ENCODE peak calls at places on chromosomes 12 and 14, in eight cellular contexts. R is NB4, J is right atrium auricular region, H is tibial nerve, P is psoas muscle, W is IMR-90, O is astrocyte of the cerebellum, X is Peyer's patch. U is an unnamed sample.

GRCh38 chr12:64203775-64204174 is 18.3 kb downstream of the KICS2 start:
- DNase-seq in R (no peak), J (no peak), H (no peak), P (no peak), W (no peak), O (no peak), X (no peak), U (no peak)

GRCh38 chr12:50174971-50175715 is 8.0 kb upstream of the CERS5 start:
- DNase-seq in R (peak), J (no peak), H (peak), P (no peak), W (peak), O (peak), X (no peak), U (peak)

GRCh38 chr14:98408024-98408555 is 863.9 kb downstream of the BCL11B start:
- DNase-seq in R (no peak), J (no peak), H (no peak), P (no peak), W (no peak), O (no peak), X (no peak), U (no peak)

GRCh38 chr14:98580131-98580678 is 691.8 kb downstream of the BCL11B start:
- DNase-seq in R (peak), J (no peak), H (no peak), P (no peak), W (no peak), O (peak), X (no peak), U (no peak)

GRCh38 chr12:33724867-33725266 is 285.2 kb upstream of the SYT10 start:
- DNase-seq in R (no peak), J (no peak), H (no peak), P (no peak), W (no peak), O (no peak), X (no peak), U (no peak)

GRCh38 chr12:5273709-5274108 is 158.2 kb upstream of the NTF3 start:
- DNase-seq in R (no peak), J (no peak), H (no peak), P (no peak), W (no peak), O (no peak), X (no peak), U (no peak)

GRCh38 chr14:30227871-30228270 is 300.2 kb upstream of the PRKD1 start:
- DNase-seq in R (no peak), J (no peak), H (peak), P (peak), W (peak), O (no peak), X (no peak), U (peak)

GRCh38 chr14:37592288-37593274 is 2.5 kb downstream of the FOXA1 start:
- DNase-seq in R (no peak), J (no peak), H (no peak), P (no peak), W (no peak), O (no peak), X (no peak), U (no peak)

GRCh38 chr12:112584266-112584722 is 165.5 kb downstream of the PTPN11 start:
- DNase-seq in R (peak), J (no peak), H (no peak), P (no peak), W (no peak), O (no peak), X (no peak), U (no peak)

GRCh38 chr14:50222061-50222613 is 9.2 kb downstream of the SOS2 start:
- DNase-seq in R (no peak), J (no peak), H (no peak), P (no peak), W (peak), O (no peak), X (no peak), U (peak)

GRCh38 chr12:64109706-64110105 is 112.4 kb downstream of the KICS2 start:
- DNase-seq in R (no peak), J (no peak), H (no peak), P (no peak), W (peak), O (no peak), X (no peak), U (peak)

GRCh38 chr14:61950340-61950739 is 188.1 kb downstream of the SNAPC1 start:
- DNase-seq in R (no peak), J (no peak), H (no peak), P (no peak), W (no peak), O (no peak), X (no peak), U (no peak)

GRCh38 chr12:111203969-111204368 is 164.9 kb downstream of the PHETA1 start:
- DNase-seq in R (no peak), J (no peak), H (no peak), P (no peak), W (no peak), O (no peak), X (no peak), U (no peak)

GRCh38 chr12:86264451-86265328 is 8.5 kb upstream of the MGAT4C start:
- DNase-seq in R (no peak), J (no peak), H (no peak), P (peak), W (no peak), O (no peak), X (no peak), U (no peak)

GRCh38 chr14:94045101-94045500 is 19.0 kb downstream of the OTUB2 start:
- DNase-seq in R (no peak), J (no peak), H (no peak), P (no peak), W (no peak), O (no peak), X (no peak), U (no peak)

GRCh38 chr14:37131205-37131604 is 41.2 kb downstream of the SLC25A21 start:
- DNase-seq in R (no peak), J (no peak), H (no peak), P (no peak), W (no peak), O (no peak), X (no peak), U (no peak)

GRCh38 chr12:74317078-74317581 is 220.5 kb upstream of the ATXN7L3B start:
- DNase-seq in R (peak), J (no peak), H (peak), P (peak), W (no peak), O (peak), X (no peak), U (peak)

GRCh38 chr12:113203852-113204760 is 17.2 kb upstream of the TPCN1 start:
- DNase-seq in R (peak), J (no peak), H (no peak), P (no peak), W (no peak), O (no peak), X (no peak), U (no peak)

GRCh38 chr12:69610126-69610525 is 581 bp downstream of the LRRC10 start:
- DNase-seq in R (no peak), J (no peak), H (no peak), P (no peak), W (no peak), O (no peak), X (no peak), U (no peak)

GRCh38 chr14:84403585-84403984 is 1126.4 kb upstream of the FLRT2 start:
- DNase-seq in R (no peak), J (no peak), H (no peak), P (no peak), W (no peak), O (no peak), X (no peak), U (no peak)

GRCh38 chr12:3237154-3237520 is 160.0 kb downstream of the TSPAN9 start:
- DNase-seq in R (no peak), J (no peak), H (no peak), P (no peak), W (no peak), O (no peak), X (no peak), U (no peak)

GRCh38 chr14:36516719-36517241 is 3.3 kb downstream of the NKX2-1 start:
- DNase-seq in R (no peak), J (no peak), H (no peak), P (no peak), W (no peak), O (no peak), X (no peak), U (no peak)

GRCh38 chr12:41967668-41968649 is 176.7 kb downstream of the GXYLT1 start:
- DNase-seq in R (no peak), J (no peak), H (no peak), P (no peak), W (no peak), O (peak), X (no peak), U (no peak)

GRCh38 chr12:10136637-10137205 is 6.7 kb upstream of the CLEC7A start:
- DNase-seq in R (no peak), J (no peak), H (no peak), P (no peak), W (no peak), O (no peak), X (no peak), U (no peak)
- H3K4me3 ChIP-seq in R (no peak), J (no peak), H (no peak), P (no peak), W (no peak), O (no peak), X (no peak), U (no peak)

GRCh38 chr14:79280400-79280670 is 931.0 kb downstream of the DIO2 start:
- DNase-seq in R (no peak), J (no peak), H (no peak), P (no peak), W (no peak), O (no peak), X (no peak), U (no peak)
- H3K4me3 ChIP-seq in R (no peak), J (peak), H (peak), P (peak), W (peak), O (peak), X (peak), U (no peak)

GRCh38 chr14:97164014-97164413 is 366.8 kb downstream of the VRK1 start:
- DNase-seq in R (no peak), J (no peak), H (no peak), P (no peak), W (no peak), O (no peak), X (no peak), U (peak)
- H3K4me3 ChIP-seq in R (no peak), J (no peak), H (no peak), P (no peak), W (no peak), O (no peak), X (no peak), U (no peak)

GRCh38 chr12:59839514-59839913 is 243.7 kb downstream of the SLC16A7 start:
- DNase-seq in R (no peak), J (no peak), H (no peak), P (no peak), W (peak), O (no peak), X (no peak), U (peak)
- H3K4me3 ChIP-seq in R (no peak), J (no peak), H (no peak), P (no peak), W (no peak), O (no peak), X (no peak), U (no peak)

GRCh38 chr12:93368766-93369165 is 9.0 kb upstream of the NUDT4 start:
- DNase-seq in R (no peak), J (no peak), H (no peak), P (no peak), W (no peak), O (no peak), X (no peak), U (no peak)
- H3K4me3 ChIP-seq in R (no peak), J (no peak), H (no peak), P (no peak), W (no peak), O (no peak), X (no peak), U (no peak)

GRCh38 chr12:45049912-45050318 is 984 bp downstream of the DBX2 start:
- DNase-seq in R (no peak), J (no peak), H (no peak), P (peak), W (no peak), O (no peak), X (no peak), U (peak)

GRCh38 chr12:45051490-45052105 is 699 bp upstream of the DBX2 start:
- DNase-seq in R (no peak), J (no peak), H (no peak), P (no peak), W (no peak), O (peak), X (no peak), U (peak)

GRCh38 chr12:45050751-45051489 is at the start of gene DBX2:
- DNase-seq in R (no peak), J (no peak), H (no peak), P (peak), W (no peak), O (no peak), X (no peak), U (no peak)

DNA sequence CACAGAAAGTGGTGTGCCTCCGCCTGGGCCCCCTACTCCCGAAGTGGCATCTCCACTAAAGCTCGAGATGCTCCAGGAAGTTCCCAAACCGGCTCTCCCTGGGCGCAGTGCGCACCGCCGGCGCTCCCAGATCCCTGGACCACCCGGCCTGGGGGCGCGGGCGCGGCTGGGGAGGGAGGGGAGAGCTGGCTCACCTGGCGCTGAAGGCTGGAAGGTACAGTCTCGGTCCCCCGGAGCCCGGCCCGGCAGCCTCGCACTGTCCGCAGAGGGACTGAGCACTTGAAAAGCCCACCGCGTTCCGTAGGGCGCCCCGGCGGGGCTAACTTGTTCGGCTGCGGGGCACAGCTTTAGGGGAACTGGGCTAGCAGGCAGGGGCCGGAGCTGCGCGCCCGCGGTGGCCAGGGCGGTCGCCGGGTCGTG is 558 bp downstream of the DBX2 start:
- DNase-seq in R (no peak), J (no peak), H (no peak), P (peak), W (no peak), O (no peak), X (no peak), U (no peak)
- H3K4me3 ChIP-seq in R (no peak), J (peak), H (peak), P (peak), W (no peak), O (peak), X (peak), U (no peak)

GRCh38 chr12:68482014-68482413 is 128.7 kb upstream of the RAP1B start:
- DNase-seq in R (no peak), J (no peak), H (no peak), P (no peak), W (no peak), O (no peak), X (no peak), U (no peak)

GRCh38 chr12:68479832-68480291 is 130.8 kb upstream of the RAP1B start:
- DNase-seq in R (no peak), J (no peak), H (no peak), P (no peak), W (peak), O (no peak), X (no peak), U (no peak)

GRCh38 chr12:68480526-68480925 is 130.2 kb upstream of the RAP1B start:
- DNase-seq in R (no peak), J (no peak), H (no peak), P (no peak), W (no peak), O (no peak), X (no peak), U (no peak)

GRCh38 chr12:68482660-68483059 is 128.0 kb upstream of the RAP1B start:
- DNase-seq in R (no peak), J (no peak), H (no peak), P (no peak), W (no peak), O (no peak), X (no peak), U (no peak)

GRCh38 chr12:68481181-68481941 is 129.3 kb upstream of the RAP1B start:
- DNase-seq in R (no peak), J (no peak), H (no peak), P (no peak), W (peak), O (no peak), X (no peak), U (peak)
- H3K4me3 ChIP-seq in R (no peak), J (no peak), H (no peak), P (no peak), W (no peak), O (no peak), X (no peak), U (no peak)

GRCh38 chr14:53384536-53384935 is 231.4 kb upstream of the DDHD1 start:
- DNase-seq in R (no peak), J (no peak), H (no peak), P (no peak), W (no peak), O (no peak), X (no peak), U (no peak)
- H3K4me3 ChIP-seq in R (no peak), J (no peak), H (no peak), P (no peak), W (no peak), O (no peak), X (no peak), U (no peak)

DNA sequence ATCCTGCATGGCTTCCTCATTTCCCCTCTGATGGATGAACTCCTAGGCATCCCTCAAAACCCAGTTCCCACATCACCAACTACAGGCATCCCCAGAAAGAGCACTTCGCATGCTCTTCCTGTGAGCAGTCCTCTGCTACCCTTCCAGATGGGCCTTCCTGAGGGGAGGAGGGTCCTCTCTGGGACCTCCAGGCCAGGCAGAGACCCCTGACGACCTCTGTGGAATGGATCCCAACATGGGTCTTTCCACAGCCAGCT is 1.9 kb downstream of the AKT1 start:
- DNase-seq in R (no peak), J (no peak), H (no peak), P (no peak), W (no peak), O (no peak), X (no peak), U (no peak)
- H3K4me3 ChIP-seq in R (peak), J (peak), H (no peak), P (peak), W (no peak), O (peak), X (peak), U (peak)

GRCh38 chr12:14959463-14959862 is 1.9 kb downstream of the ARHGDIB start:
- DNase-seq in R (peak), J (no peak), H (no peak), P (no peak), W (no peak), O (no peak), X (no peak), U (no peak)
- H3K4me3 ChIP-seq in R (peak), J (peak), H (peak), P (peak), W (no peak), O (no peak), X (peak), U (no peak)

U was measured in fibroblast of mammary gland.